ENCODE peak calls at places on chromosomes 16 and 17, in four cellular contexts. A is ovary, H is COR-L47, B is fibroblast of the conjunctiva. W is an unnamed sample.

GRCh38 chr16:56608876-56609462 is 585 bp downstream of the MT2A start:
- DNase-seq in A (no peak), H (no peak), B (no peak), W (no peak)

GRCh38 chr16:29675811-29676643 is 3.0 kb upstream of the QPRT start:
- DNase-seq in A (no peak), H (no peak), B (no peak), W (peak)

GRCh38 chr16:52546291-52546941 is 527 bp downstream of the TOX3 start:
- DNase-seq in A (no peak), B (no peak), H (no peak), W (no peak)

GRCh38 chr16:59090501-59090900 is 356.4 kb upstream of the GOT2 start:
- DNase-seq in H (no peak), A (no peak), B (no peak), W (no peak)

GRCh38 chr17:17819561-17819995 is 17.2 kb downstream of the SREBF1 start:
- DNase-seq in B (peak), H (peak), A (no peak), W (peak)

GRCh38 chr17:46020023-46020735 is 21.1 kb downstream of the STH start:
- DNase-seq in A (no peak), B (no peak), H (no peak), W (peak)

GRCh38 chr16:76483510-76483909 is 206.3 kb downstream of the CNTNAP4 start:
- DNase-seq in A (no peak), B (no peak), H (no peak), W (no peak)

GRCh38 chr17:72151565-72152391 is 31.0 kb downstream of the SOX9 start:
- DNase-seq in H (no peak), B (no peak), A (no peak), W (no peak)

GRCh38 chr17:45663772-45664171 is 120.3 kb upstream of the CRHR1 start:
- DNase-seq in B (no peak), H (no peak), A (no peak), W (no peak)

GRCh38 chr16:20853981-20854620 is 46.1 kb downstream of the DCUN1D3 start:
- DNase-seq in A (no peak), H (no peak), B (no peak), W (no peak)

GRCh38 chr16:65117701-65118448 is 4.0 kb downstream of the CDH11 start:
- DNase-seq in B (peak), H (peak), A (peak), W (peak)

GRCh38 chr16:27369806-27370205 is 32.2 kb upstream of the IL21R start:
- DNase-seq in H (no peak), A (no peak), B (no peak), W (no peak)

GRCh38 chr17:78883533-78884131 is 19.4 kb downstream of the CEP295NL start:
- DNase-seq in B (peak), A (peak), H (peak), W (no peak)

GRCh38 chr17:39027037-39027436 is 59.8 kb upstream of the FBXO47 start:
- DNase-seq in B (no peak), A (peak), H (peak), W (peak)

GRCh38 chr17:50117202-50118040 is 12.5 kb downstream of the SAMD14 start:
- DNase-seq in B (no peak), A (peak), H (no peak), W (peak)

GRCh38 chr17:29760279-29760721 is 137.6 kb upstream of the CORO6 start:
- DNase-seq in A (no peak), H (no peak), B (no peak), W (peak)

GRCh38 chr16:12120331-12120981 is 143.9 kb downstream of the SNX29 start:
- DNase-seq in H (peak), B (peak), A (no peak), W (no peak)

GRCh38 chr16:21943571-21943970 is 9.6 kb upstream of the UQCRC2 start:
- DNase-seq in B (no peak), A (no peak), H (no peak), W (no peak)

GRCh38 chr16:81921873-81922584 is 89.2 kb downstream of the SDR42E1 start:
- DNase-seq in A (no peak), B (no peak), H (no peak), W (no peak)

GRCh38 chr17:7218774-7219173 is 862 bp downstream of the DLG4 start:
- DNase-seq in H (no peak), A (peak), B (no peak), W (no peak)

GRCh38 chr17:39462644-39463375 is 1.5 kb downstream of the CDK12 start:
- DNase-seq in A (no peak), B (no peak), H (no peak), W (no peak)

GRCh38 chr17:64447526-64447925 is 1.4 kb upstream of the MILR1 start:
- DNase-seq in H (no peak), B (no peak), A (no peak), W (no peak)

GRCh38 chr17:76635039-76635438 is 8.5 kb downstream of the ST6GALNAC1 start:
- DNase-seq in H (no peak), A (no peak), B (no peak), W (no peak)

GRCh38 chr17:11539637-11540036 is 58.6 kb upstream of the DNAH9 start:
- DNase-seq in H (no peak), B (no peak), A (no peak), W (no peak)

GRCh38 chr17:70168044-70168978 is 1.0 kb upstream of the KCNJ2 start:
- DNase-seq in A (peak), H (peak), B (peak), W (peak)

GRCh38 chr16:17304124-17304813 is 166.5 kb downstream of the XYLT1 start:
- DNase-seq in A (no peak), H (no peak), B (no peak), W (no peak)

GRCh38 chr17:38748329-38749221 is at the start of gene PCGF2:
- DNase-seq in A (peak), B (peak), H (peak), W (peak)

W was measured in GM13976.